ENCODE peak calls at places on chromosome X, in four cellular contexts. J, W, N and C are unnamed samples.

GRCh38 chrX:861335-861890 is 230.8 kb downstream of the SHOX start:
- DNase-seq in J (no peak), W (no peak), N (no peak), C (no peak)

GRCh38 chrX:118552501-118552900 is 56.9 kb downstream of the DOCK11 start:
- DNase-seq in J (no peak), W (no peak), N (no peak), C (no peak)

GRCh38 chrX:7061429-7061828 is 86.1 kb upstream of the STS start:
- DNase-seq in J (no peak), W (no peak), N (no peak), C (no peak)

GRCh38 chrX:119625843-119626242 is 19.6 kb upstream of the NKRF start:
- DNase-seq in J (no peak), W (no peak), N (no peak), C (no peak)

GRCh38 chrX:107506596-107507031 is 57.2 kb downstream of the FRMPD3 start:
- DNase-seq in J (no peak), W (no peak), N (no peak), C (no peak)

GRCh38 chrX:53001958-53002357 is 43.6 kb upstream of the FAM156A start:
- DNase-seq in J (no peak), W (no peak), N (no peak), C (no peak)

GRCh38 chrX:13834316-13834715 is 17.4 kb upstream of the GPM6B start:
- DNase-seq in J (no peak), W (no peak), N (no peak), C (no peak)

GRCh38 chrX:70433848-70434351 is 10.7 kb upstream of the DLG3 start:
- DNase-seq in J (peak), W (peak), N (peak), C (peak)

GRCh38 chrX:154019061-154019621 is 561 bp downstream of the IRAK1 start:
- DNase-seq in J (no peak), W (no peak), N (no peak), C (no peak)

GRCh38 chrX:68650491-68650890 is 3.0 kb downstream of the STARD8 start:
- DNase-seq in J (no peak), W (no peak), N (no peak), C (no peak)

GRCh38 chrX:30657542-30658238 is 4.5 kb downstream of the GK start:
- DNase-seq in J (no peak), W (no peak), N (no peak), C (no peak)

GRCh38 chrX:9765072-9765736 is 443 bp downstream of the GPR143 start:
- DNase-seq in J (no peak), W (no peak), N (no peak), C (no peak)

GRCh38 chrX:83160096-83160495 is 348.0 kb upstream of the POU3F4 start:
- DNase-seq in J (no peak), W (no peak), N (no peak), C (no peak)

GRCh38 chrX:103629295-103630170 is 758 bp downstream of the TCEAL1 start:
- DNase-seq in J (peak), W (peak), N (peak), C (peak)

GRCh38 chrX:118049713-118050112 is 66.9 kb downstream of the KLHL13 start:
- DNase-seq in J (no peak), W (no peak), N (no peak), C (no peak)

GRCh38 chrX:39749135-39749534 is 348.6 kb downstream of the BCOR start:
- DNase-seq in J (no peak), W (peak), N (no peak), C (no peak)

GRCh38 chrX:131792789-131793462 is 230.2 kb upstream of the STK26 start:
- DNase-seq in J (peak), W (no peak), N (peak), C (peak)

GRCh38 chrX:48695925-48696300 is 621 bp upstream of the SUV39H1 start:
- DNase-seq in J (no peak), W (no peak), N (no peak), C (no peak)

GRCh38 chrX:1483843-1484637 is 31.3 kb upstream of the ASMTL start:
- DNase-seq in J (peak), W (no peak), N (no peak), C (no peak)

GRCh38 chrX:149996515-149996914 is 58.2 kb upstream of the EOLA2 start:
- DNase-seq in J (no peak), W (no peak), N (no peak), C (no peak)

GRCh38 chrX:50988649-50989048 is 78.1 kb downstream of the BMP15 start:
- DNase-seq in J (no peak), W (peak), N (no peak), C (no peak)

GRCh38 chrX:367349-367748 is 19.4 kb downstream of the PPP2R3B start:
- DNase-seq in J (no peak), W (no peak), N (no peak), C (no peak)